ENCODE peak calls at places on chromosomes 6 and 20, in five cellular contexts. B is foreskin keratinocyte, C is MM.1S, N is upper lobe of left lung, F is hepatocyte. S is an unnamed sample.

GRCh38 chr6:82589509-82590206 is 226.0 kb downstream of the TPBG start:
- DNase-seq in C (peak), N (no peak), F (peak), B (peak), S (no peak)

GRCh38 chr6:142682985-142683384 is 262.0 kb downstream of the HIVEP2 start:
- DNase-seq in B (no peak), N (no peak), C (no peak), F (no peak), S (no peak)

GRCh38 chr20:35273449-35274171 is 4.3 kb downstream of the MMP24OS start:
- DNase-seq in F (no peak), B (no peak), N (no peak), C (no peak), S (no peak)

GRCh38 chr6:163637524-163637923 is 223.0 kb downstream of the QKI start:
- DNase-seq in B (no peak), C (no peak), F (no peak), N (no peak), S (no peak)

GRCh38 chr6:12353731-12354130 is 63.6 kb downstream of the EDN1 start:
- DNase-seq in B (no peak), N (no peak), F (no peak), C (no peak), S (no peak)

GRCh38 chr6:3650341-3650958 is 101.1 kb downstream of the PXDC1 start:
- DNase-seq in C (no peak), B (no peak), F (no peak), N (peak), S (no peak)

GRCh38 chr6:136249811-136250685 is at the start of gene MTFR2:
- DNase-seq in F (peak), N (peak), C (peak), B (peak), S (peak)

GRCh38 chr20:37229300-37229699 is 32.3 kb downstream of the GHRH start:
- DNase-seq in F (no peak), B (no peak), N (no peak), C (no peak), S (no peak)

GRCh38 chr6:17417817-17418216 is 24.4 kb downstream of the CAP2 start:
- DNase-seq in B (peak), F (peak), C (no peak), N (no peak), S (no peak)

GRCh38 chr20:46330072-46330763 is 21.9 kb upstream of the CDH22 start:
- DNase-seq in C (no peak), N (peak), F (no peak), B (no peak), S (no peak)

GRCh38 chr6:48859562-48859961 is 603.5 kb downstream of the MMUT start:
- DNase-seq in C (no peak), B (no peak), N (no peak), F (no peak), S (no peak)

GRCh38 chr6:159110748-159111147 is 58.5 kb upstream of the FNDC1 start:
- DNase-seq in B (no peak), C (no peak), N (no peak), F (no peak), S (peak)

GRCh38 chr6:56024931-56025330 is 149.5 kb upstream of the BMP5 start:
- DNase-seq in N (no peak), C (no peak), B (no peak), F (no peak), S (no peak)

GRCh38 chr6:111750753-111751684 is 122.2 kb downstream of the FYN start:
- DNase-seq in N (no peak), C (peak), B (no peak), F (no peak), S (peak)

GRCh38 chr20:21177767-21178166 is 51.9 kb downstream of the KIZ start:
- DNase-seq in N (no peak), B (no peak), C (no peak), F (no peak), S (no peak)

GRCh38 chr6:105713474-105714118 is 310.7 kb upstream of the PREP start:
- DNase-seq in B (no peak), F (no peak), C (no peak), N (no peak), S (no peak)

GRCh38 chr6:117448732-117449131 is 23.0 kb upstream of the ROS1 start:
- DNase-seq in B (peak), N (no peak), C (no peak), F (peak), S (no peak)

GRCh38 chr6:73732845-73733675 is 37.1 kb downstream of the CD109 start:
- DNase-seq in B (peak), F (peak), C (peak), N (no peak), S (peak)

GRCh38 chr6:142306736-142307135 is 4.9 kb downstream of the ADGRG6 start:
- DNase-seq in F (no peak), C (no peak), N (no peak), B (no peak), S (no peak)

GRCh38 chr20:36720510-36720909 is 25.4 kb downstream of the NDRG3 start:
- DNase-seq in B (no peak), C (no peak), F (no peak), N (no peak), S (no peak)

GRCh38 chr6:15322781-15323536 is 77.1 kb downstream of the JARID2 start:
- DNase-seq in N (no peak), F (peak), B (peak), C (no peak), S (peak)

GRCh38 chr20:10626896-10627295 is 46.9 kb downstream of the JAG1 start:
- DNase-seq in B (peak), F (no peak), C (no peak), N (no peak), S (no peak)

GRCh38 chr6:42007753-42008528 is 42.4 kb upstream of the TAF8 start:
- DNase-seq in N (no peak), C (no peak), F (no peak), B (no peak), S (no peak)

GRCh38 chr6:94367316-94367715 is 948.0 kb upstream of the EPHA7 start:
- DNase-seq in N (no peak), C (no peak), F (no peak), B (no peak), S (no peak)

GRCh38 chr6:37519461-37519860 is 19.8 kb upstream of the CCDC167 start:
- DNase-seq in B (no peak), C (no peak), F (no peak), N (no peak), S (no peak)

GRCh38 chr6:37516920-37517405 is 17.3 kb upstream of the CCDC167 start:
- DNase-seq in F (no peak), B (no peak), N (peak), C (no peak), S (peak)

GRCh38 chr6:37516076-37516919 is 16.6 kb upstream of the CCDC167 start:
- DNase-seq in B (no peak), N (peak), C (peak), F (peak), S (peak)

GRCh38 chr6:37517411-37517812 is 17.7 kb upstream of the CCDC167 start:
- DNase-seq in F (no peak), N (no peak), C (peak), B (no peak), S (peak)

GRCh38 chr6:37518116-37518515 is 18.4 kb upstream of the CCDC167 start:
- DNase-seq in B (no peak), C (no peak), N (no peak), F (no peak), S (no peak)
- H3K27ac ChIP-seq in B (no peak), C (no peak), N (peak), F (no peak), S (peak)

GRCh38 chr20:63754008-63754407 is 14.4 kb downstream of the SLC2A4RG start:
- DNase-seq in F (peak), C (no peak), B (no peak), N (no peak), S (no peak)
- H3K27ac ChIP-seq in F (no peak), C (no peak), B (no peak), N (no peak), S (no peak)

GRCh38 chr20:4961746-4962145 is 39.6 kb downstream of the SLC23A2 start:
- DNase-seq in C (no peak), N (no peak), F (peak), B (no peak), S (no peak)
- H3K27ac ChIP-seq in C (no peak), N (peak), F (peak), B (no peak), S (no peak)

GRCh38 chr6:150755042-150755441 is 110.5 kb upstream of the MTHFD1L start:
- DNase-seq in B (no peak), N (no peak), F (no peak), C (no peak), S (no peak)
- H3K27ac ChIP-seq in B (no peak), N (no peak), F (no peak), C (no peak), S (no peak)

DNA sequence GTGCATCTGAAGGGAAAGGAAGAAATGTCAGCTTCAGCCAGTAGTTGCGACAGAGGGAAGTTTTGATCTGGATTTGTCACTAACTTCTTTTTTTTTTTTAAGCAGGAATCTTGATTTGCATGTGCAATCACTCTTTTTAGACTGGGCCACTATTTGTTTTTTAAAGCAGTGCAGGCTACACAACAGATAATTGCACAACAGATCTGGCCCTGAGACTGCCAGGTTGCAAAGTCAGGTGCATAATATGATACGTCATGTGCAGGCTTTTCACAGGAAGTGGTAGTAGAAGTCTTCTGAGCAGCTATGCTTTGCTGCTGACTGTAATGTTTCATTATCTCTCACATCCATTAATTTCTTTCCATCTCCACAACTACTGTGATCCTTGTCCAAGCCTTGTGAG is 13.5 kb downstream of the PFDN4 start:
- DNase-seq in N (no peak), B (no peak), F (no peak), C (peak), S (no peak)
- H3K27ac ChIP-seq in N (no peak), B (no peak), F (no peak), C (peak), S (no peak)

GRCh38 chr20:62614961-62615680 is 27.2 kb upstream of the SLCO4A1 start:
- DNase-seq in C (no peak), B (no peak), N (no peak), F (no peak), S (no peak)

GRCh38 chr20:62617711-62618483 is 24.4 kb upstream of the SLCO4A1 start:
- DNase-seq in B (no peak), F (no peak), C (no peak), N (peak), S (no peak)

GRCh38 chr20:62618622-62619529 is 23.4 kb upstream of the SLCO4A1 start:
- DNase-seq in N (peak), C (no peak), F (no peak), B (no peak), S (no peak)

GRCh38 chr20:62615750-62616251 is 26.5 kb upstream of the SLCO4A1 start:
- DNase-seq in N (no peak), F (no peak), C (no peak), B (no peak), S (no peak)

DNA sequence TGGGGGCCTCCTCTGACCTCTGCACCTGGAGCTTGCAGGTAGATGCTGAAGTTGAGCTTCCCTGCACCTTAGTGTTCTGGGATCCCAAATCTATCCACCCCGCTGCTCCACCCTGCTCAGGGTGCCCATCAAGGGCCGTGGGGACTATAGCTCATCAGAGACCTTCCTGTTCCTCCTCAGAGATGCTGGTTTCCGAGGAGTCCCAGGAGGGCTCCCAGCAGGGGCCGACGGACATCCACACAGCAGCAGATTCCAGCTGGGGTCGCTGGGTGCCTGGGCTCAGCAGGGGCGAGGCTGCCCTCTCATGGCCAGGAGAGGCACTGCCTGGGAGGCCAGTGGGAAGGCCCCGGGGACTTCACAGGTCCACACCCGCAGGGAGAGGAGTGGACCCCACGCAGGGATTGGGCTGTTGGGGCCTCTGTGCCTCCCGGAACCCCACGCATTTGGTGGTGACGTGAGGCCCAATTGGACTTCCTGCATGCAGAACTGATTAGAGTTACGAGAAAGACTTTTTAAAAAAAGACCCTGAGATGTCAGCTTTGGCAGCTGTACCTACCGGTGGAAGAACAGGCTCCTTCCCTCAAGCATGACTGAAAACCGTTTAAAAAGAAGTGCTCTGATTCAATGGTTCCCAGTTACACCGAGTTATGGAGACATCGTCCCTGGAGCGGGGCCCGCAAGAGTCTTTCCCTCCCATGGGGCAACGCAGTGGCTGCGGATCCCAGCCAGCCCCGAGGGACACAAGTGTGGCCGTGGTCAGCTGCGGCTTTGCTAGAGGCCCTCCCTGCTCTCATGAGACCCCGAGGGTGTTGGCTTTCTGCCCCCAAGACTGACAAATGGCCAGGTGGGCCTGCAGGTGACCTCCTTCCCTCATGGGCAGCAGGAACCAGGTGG is 25.3 kb upstream of the SLCO4A1 start:
- DNase-seq in F (peak), C (peak), B (no peak), N (peak), S (peak)
- H3K27ac ChIP-seq in F (no peak), C (no peak), B (no peak), N (peak), S (peak)

DNA sequence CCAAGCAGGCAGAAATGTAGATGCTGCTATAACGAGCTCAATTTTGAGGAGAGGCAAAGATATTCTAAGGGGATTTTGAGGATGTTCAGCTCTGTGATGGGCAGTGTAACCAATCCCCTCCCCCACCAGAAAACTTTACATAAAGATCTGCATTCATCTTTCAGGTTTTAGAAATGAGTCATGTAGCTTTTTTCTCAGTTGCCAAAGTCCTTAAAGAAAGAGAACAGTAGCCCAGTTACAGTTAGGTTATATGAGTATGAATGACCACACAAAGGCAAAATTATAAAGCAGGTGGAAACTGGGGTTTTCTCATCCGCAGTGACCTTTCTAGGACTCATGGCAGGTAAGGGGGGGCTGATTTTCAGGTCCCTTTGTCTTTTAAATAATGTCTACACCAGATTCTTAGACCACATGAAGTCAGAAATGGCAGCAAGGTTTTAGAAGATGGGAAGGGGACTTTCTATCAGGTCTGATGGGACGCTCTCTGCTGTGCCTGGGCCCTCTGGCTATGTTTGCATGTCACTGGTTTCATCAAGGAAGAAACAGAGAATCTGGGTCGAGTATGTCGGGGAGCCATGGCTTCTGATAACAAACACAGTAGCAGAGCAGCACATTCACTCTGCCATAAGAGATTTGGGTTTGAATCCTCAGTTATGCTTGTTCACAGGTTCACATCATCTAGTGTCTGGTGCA is 94.7 kb downstream of the CLIC5 start:
- DNase-seq in N (no peak), F (no peak), B (no peak), C (no peak), S (no peak)
- H3K27ac ChIP-seq in N (no peak), F (no peak), B (no peak), C (no peak), S (no peak)

DNA sequence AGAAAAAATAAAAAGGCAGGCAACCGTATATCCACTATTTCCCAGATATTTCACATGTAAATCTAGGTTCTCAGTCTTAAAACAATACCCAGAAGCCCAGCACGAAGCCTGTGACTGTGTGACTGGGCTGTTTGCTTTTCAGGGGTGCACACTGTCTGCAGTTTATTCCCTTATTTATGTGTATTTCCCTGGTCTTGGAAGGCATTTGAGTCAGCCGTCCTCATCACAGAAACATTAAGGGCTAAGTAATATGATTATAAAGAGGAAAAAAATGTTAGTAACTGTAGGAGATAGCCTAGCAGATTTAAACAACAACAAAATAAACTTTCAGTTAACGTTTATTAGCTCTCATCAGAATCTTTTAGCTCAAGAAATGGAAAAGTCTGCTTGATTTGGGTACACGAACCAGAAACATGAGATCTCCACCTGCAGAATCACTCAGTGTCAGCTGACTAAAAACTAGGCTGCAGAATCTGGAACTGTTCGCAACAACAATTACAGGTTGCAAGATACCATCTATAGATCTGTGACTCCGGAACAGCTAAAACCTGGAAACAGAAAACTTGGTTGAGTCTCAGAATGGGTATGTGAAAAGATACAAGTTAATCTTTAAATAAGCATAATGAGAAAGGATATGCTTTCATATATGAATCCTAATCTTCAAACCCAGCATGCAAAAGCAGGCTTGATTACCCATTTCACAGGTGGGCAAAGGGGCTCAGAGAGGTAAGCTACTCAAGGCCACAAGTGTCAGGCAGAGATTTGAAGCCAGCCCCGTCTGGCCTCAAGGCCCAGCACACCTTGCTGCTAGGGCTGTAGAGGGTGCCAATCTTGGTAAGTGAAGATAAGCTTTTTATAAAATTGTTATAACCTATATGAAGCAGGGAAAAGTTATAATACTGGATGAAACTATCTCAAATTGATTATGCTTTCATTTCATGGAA is 21.1 kb downstream of the GCLC start:
- DNase-seq in F (no peak), N (no peak), B (no peak), C (no peak), S (no peak)
- H3K27ac ChIP-seq in F (peak), N (no peak), B (peak), C (no peak), S (peak)

S was measured in small intestine.